ENCODE peak calls at places on chromosomes 6 and 20, in nine cellular contexts. R is sigmoid colon, S is mucosa of descending colon, V is iPS DF 19.7, I is amygdala, X is GM03348, J is body of pancreas, D is AG04450, K is NCI-H524. L is an unnamed sample.

GRCh38 chr20:57993738-57994431 is 234.6 kb downstream of the ANKRD60 start:
- DNase-seq in R (peak), S (peak), V (no peak), I (no peak), X (no peak), J (no peak), D (no peak), K (no peak), L (no peak)

GRCh38 chr6:156953478-156954146 is 176.4 kb downstream of the ARID1B start:
- DNase-seq in R (no peak), S (no peak), V (no peak), I (no peak), X (peak), J (no peak), D (peak), K (peak), L (peak)

GRCh38 chr6:84061613-84062398 is 28.2 kb downstream of the MRAP2 start:
- DNase-seq in R (no peak), S (no peak), V (no peak), I (no peak), X (no peak), J (no peak), D (no peak), K (no peak), L (no peak)

GRCh38 chr6:116208056-116208785 is 45.7 kb downstream of the TSPYL4 start:
- DNase-seq in R (no peak), S (no peak), V (no peak), I (no peak), X (no peak), J (no peak), D (no peak), K (no peak), L (no peak)

GRCh38 chr6:41568585-41569384 is 22.6 kb downstream of the FOXP4 start:
- DNase-seq in R (no peak), S (peak), V (no peak), I (no peak), X (no peak), J (peak), D (no peak), K (no peak), L (no peak)

GRCh38 chr6:158758464-158758863 is 60.7 kb downstream of the EZR start:
- DNase-seq in R (no peak), S (no peak), V (no peak), I (no peak), X (no peak), J (no peak), D (no peak), K (peak), L (peak)

GRCh38 chr20:21521596-21522478 is 8.0 kb upstream of the NKX2-2 start:
- DNase-seq in R (no peak), S (no peak), V (no peak), I (no peak), X (no peak), J (no peak), D (no peak), K (no peak), L (no peak)

GRCh38 chr20:8509809-8510208 is 377.7 kb downstream of the PLCB1 start:
- DNase-seq in R (no peak), S (no peak), V (no peak), I (no peak), X (no peak), J (no peak), D (no peak), K (no peak), L (no peak)

GRCh38 chr6:22756365-22756764 is 187.0 kb downstream of the HDGFL1 start:
- DNase-seq in R (no peak), S (no peak), V (no peak), I (no peak), X (no peak), J (no peak), D (no peak), K (no peak), L (no peak)

GRCh38 chr6:53526000-53526399 is 18.9 kb downstream of the GCLC start:
- DNase-seq in R (no peak), S (no peak), V (no peak), I (no peak), X (no peak), J (no peak), D (no peak), K (no peak), L (no peak)

GRCh38 chr6:148087659-148088058 is 255.0 kb upstream of the SASH1 start:
- DNase-seq in R (no peak), S (no peak), V (no peak), I (no peak), X (no peak), J (no peak), D (no peak), K (no peak), L (no peak)

GRCh38 chr6:33826537-33826936 is 22.7 kb upstream of the MLN start:
- DNase-seq in R (no peak), S (no peak), V (no peak), I (no peak), X (no peak), J (no peak), D (no peak), K (no peak), L (no peak)